ENCODE peak calls at places on chromosome 19, in ten cellular contexts. R is heart left ventricle; Q is islet precursor cell; C is retina; J is neural progenitor cell; L is aorta; W is astrocyte; G is stimulated activated CD8-positive, alpha-beta memory T cell treated with anti-CD3 and anti-CD28 coated beads, Interleukin-15, amount 100 ng/mL, for 4 hours; A is caudate nucleus; K is EL. N is an unnamed sample.

GRCh38 chr19:51727349-51727880 is 3.6 kb upstream of the HAS1 start:
- DNase-seq in R (no peak), Q (no peak), C (no peak), J (no peak), L (no peak), W (no peak), G (no peak), A (no peak), K (peak), N (no peak)

GRCh38 chr19:6225232-6225635 is 54.5 kb downstream of the MLLT1 start:
- DNase-seq in R (peak), Q (no peak), C (no peak), J (no peak), L (peak), W (no peak), G (no peak), A (no peak), K (no peak), N (no peak)

GRCh38 chr19:41016488-41017071 is 25.5 kb downstream of the CYP2B6 start:
- DNase-seq in R (no peak), Q (no peak), C (no peak), J (no peak), L (no peak), W (no peak), G (no peak), A (no peak), K (no peak), N (no peak)

GRCh38 chr19:47418595-47419036 is 711 bp downstream of the MEIS3 start:
- DNase-seq in R (no peak), Q (no peak), C (no peak), J (no peak), L (no peak), W (no peak), G (no peak), A (no peak), K (no peak), N (no peak)

GRCh38 chr19:7346488-7346971 is 2.2 kb upstream of the ARHGEF18 start:
- DNase-seq in R (no peak), Q (no peak), C (no peak), J (no peak), L (no peak), W (no peak), G (no peak), A (no peak), K (no peak), N (no peak)

GRCh38 chr19:36032251-36033104 is at the start of gene CLIP3:
- DNase-seq in R (peak), Q (peak), C (peak), J (peak), L (peak), W (peak), G (peak), A (peak), K (peak), N (no peak)

GRCh38 chr19:32498641-32499200 is 82.3 kb upstream of the PDCD5 start:
- DNase-seq in R (no peak), Q (no peak), C (no peak), J (no peak), L (no peak), W (no peak), G (peak), A (no peak), K (peak), N (no peak)

GRCh38 chr19:38197937-38198704 is 25.9 kb downstream of the DPF1 start:
- DNase-seq in R (no peak), Q (peak), C (no peak), J (no peak), L (no peak), W (no peak), G (no peak), A (no peak), K (no peak), N (no peak)

GRCh38 chr19:33887891-33888290 is 91.2 kb downstream of the KCTD15 start:
- DNase-seq in R (no peak), Q (no peak), C (no peak), J (no peak), L (peak), W (no peak), G (no peak), A (peak), K (no peak), N (no peak)

GRCh38 chr19:42316223-42317211 is 3.4 kb downstream of the TMEM145 start:
- DNase-seq in R (no peak), Q (no peak), C (peak), J (no peak), L (no peak), W (no peak), G (no peak), A (no peak), K (peak), N (no peak)

GRCh38 chr19:45079063-45079910 is at the start of gene GEMIN7:
- DNase-seq in R (peak), Q (peak), C (peak), J (peak), L (peak), W (peak), G (peak), A (peak), K (peak), N (peak)

GRCh38 chr19:42554046-42554575 is 25.8 kb upstream of the CEACAM1 start:
- DNase-seq in R (no peak), Q (peak), C (no peak), J (no peak), L (no peak), W (no peak), G (no peak), A (no peak), K (no peak), N (no peak)

GRCh38 chr19:10634881-10635463 is 9.6 kb downstream of the SLC44A2 start:
- DNase-seq in R (no peak), Q (no peak), C (no peak), J (no peak), L (no peak), W (no peak), G (no peak), A (no peak), K (no peak), N (no peak)

GRCh38 chr19:49097453-49098288 is 12.4 kb downstream of the SNRNP70 start:
- DNase-seq in R (peak), Q (peak), C (peak), J (peak), L (no peak), W (no peak), G (peak), A (peak), K (peak), N (peak)

GRCh38 chr19:48560095-48560530 is 8.1 kb downstream of the SULT2B1 start:
- DNase-seq in R (no peak), Q (no peak), C (no peak), J (peak), L (no peak), W (no peak), G (no peak), A (no peak), K (no peak), N (no peak)

GRCh38 chr19:18263324-18264215 is 10.7 kb downstream of the IQCN start:
- DNase-seq in R (no peak), Q (no peak), C (no peak), J (no peak), L (no peak), W (no peak), G (no peak), A (no peak), K (no peak), N (no peak)

GRCh38 chr19:44278181-44278690 is 18.6 kb downstream of the ZNF233 start:
- DNase-seq in R (no peak), Q (no peak), C (no peak), J (no peak), L (no peak), W (no peak), G (no peak), A (no peak), K (peak), N (no peak)

GRCh38 chr19:55373993-55374757 is 2.5 kb upstream of the TMEM190 start:
- DNase-seq in R (no peak), Q (peak), C (no peak), J (peak), L (no peak), W (no peak), G (no peak), A (no peak), K (peak), N (no peak)

GRCh38 chr19:1038995-1039645 is 787 bp upstream of the ABCA7 start:
- DNase-seq in R (no peak), Q (no peak), C (no peak), J (no peak), L (no peak), W (no peak), G (no peak), A (no peak), K (peak), N (no peak)

GRCh38 chr19:38228491-38229439 is 4.7 kb upstream of the DPF1 start:
- DNase-seq in R (no peak), Q (no peak), C (peak), J (peak), L (no peak), W (no peak), G (no peak), A (peak), K (no peak), N (no peak)

GRCh38 chr19:50820549-50821247 is 2.9 kb downstream of the KLK1 start:
- DNase-seq in R (no peak), Q (no peak), C (no peak), J (no peak), L (no peak), W (no peak), G (no peak), A (no peak), K (no peak), N (no peak)

GRCh38 chr19:41175825-41176734 is 16.9 kb upstream of the CYP2S1 start:
- DNase-seq in R (peak), Q (peak), C (no peak), J (peak), L (no peak), W (peak), G (no peak), A (no peak), K (peak), N (peak)

GRCh38 chr19:49593233-49594113 is 2.5 kb downstream of the PRR12 start:
- DNase-seq in R (peak), Q (peak), C (peak), J (peak), L (peak), W (peak), G (peak), A (peak), K (peak), N (peak)

GRCh38 chr19:46776927-46777911 is 11.2 kb downstream of the SLC1A5 start:
- DNase-seq in R (no peak), Q (peak), C (no peak), J (peak), L (no peak), W (no peak), G (no peak), A (no peak), K (no peak), N (no peak)

GRCh38 chr19:50311723-50312635 is 17.2 kb downstream of the KCNC3 start:
- DNase-seq in R (no peak), Q (peak), C (peak), J (peak), L (no peak), W (no peak), G (no peak), A (no peak), K (no peak), N (no peak)

GRCh38 chr19:33413426-33413725 is 39.9 kb downstream of the CEBPG start:
- DNase-seq in R (no peak), Q (no peak), C (no peak), J (no peak), L (no peak), W (no peak), G (no peak), A (no peak), K (no peak), N (no peak)

GRCh38 chr19:28855216-28855615 is 357.7 kb downstream of the UQCRFS1 start:
- DNase-seq in R (no peak), Q (no peak), C (no peak), J (no peak), L (no peak), W (no peak), G (no peak), A (no peak), K (no peak), N (no peak)

GRCh38 chr19:50695251-50696064 is 24.1 kb downstream of the SHANK1 start:
- DNase-seq in R (no peak), Q (no peak), C (peak), J (peak), L (no peak), W (no peak), G (no peak), A (no peak), K (no peak), N (no peak)

GRCh38 chr19:27746691-27747380 is 1466.1 kb downstream of the UQCRFS1 start:
- DNase-seq in R (peak), Q (peak), C (peak), J (peak), L (no peak), W (peak), G (no peak), A (peak), K (no peak), N (no peak)

GRCh38 chr19:31378404-31378803 is 29.2 kb upstream of the TSHZ3 start:
- DNase-seq in R (peak), Q (peak), C (no peak), J (no peak), L (no peak), W (peak), G (no peak), A (no peak), K (peak), N (peak)

GRCh38 chr19:19171821-19172532 is 1.9 kb upstream of the MEF2B start:
- DNase-seq in R (no peak), Q (no peak), C (no peak), J (no peak), L (no peak), W (no peak), G (no peak), A (no peak), K (peak), N (no peak)

GRCh38 chr19:16896913-16897571 is 8.2 kb downstream of the F2RL3 start:
- DNase-seq in R (peak), Q (peak), C (no peak), J (peak), L (peak), W (peak), G (peak), A (peak), K (peak), N (peak)

GRCh38 chr19:36686365-36687213 is 823 bp upstream of the ZNF567 start:
- DNase-seq in R (no peak), Q (no peak), C (peak), J (peak), L (no peak), W (peak), G (no peak), A (no peak), K (peak), N (no peak)

GRCh38 chr19:4177146-4177545 is 5.2 kb downstream of the SIRT6 start:
- DNase-seq in R (no peak), Q (no peak), C (no peak), J (no peak), L (no peak), W (no peak), G (no peak), A (no peak), K (no peak), N (no peak)